ENCODE peak calls at places on chromosome 7, in six cellular contexts. H is retinal pigment epithelial cell, W is prostate gland, X is ELF-1, D is AG04450, E is non-pigmented ciliary epithelial cell. V is an unnamed sample.

GRCh38 chr7:102392332-102392731 is 3.8 kb upstream of the PRKRIP1 start:
- DNase-seq in H (no peak), W (no peak), X (no peak), D (no peak), E (no peak), V (no peak)

GRCh38 chr7:98569606-98570337 is 47.3 kb upstream of the NPTX2 start:
- DNase-seq in H (no peak), W (no peak), X (peak), D (no peak), E (no peak), V (no peak)

GRCh38 chr7:131302876-131303707 is 24.6 kb upstream of the MKLN1 start:
- DNase-seq in H (no peak), W (peak), X (peak), D (no peak), E (no peak), V (no peak)

GRCh38 chr7:45065031-45065995 is 23.5 kb downstream of the NACAD start:
- DNase-seq in H (no peak), W (no peak), X (no peak), D (no peak), E (no peak), V (no peak)

GRCh38 chr7:1709281-1709680 is 39.2 kb downstream of the ELFN1 start:
- DNase-seq in H (no peak), W (no peak), X (no peak), D (no peak), E (no peak), V (no peak)

GRCh38 chr7:55345292-55345691 is 19.8 kb upstream of the LANCL2 start:
- DNase-seq in H (no peak), W (no peak), X (peak), D (no peak), E (no peak), V (no peak)

GRCh38 chr7:120274482-120274881 is 1.5 kb downstream of the KCND2 start:
- DNase-seq in H (no peak), W (no peak), X (no peak), D (no peak), E (no peak), V (no peak)

GRCh38 chr7:90618880-90619279 is 22.8 kb downstream of the CDK14 start:
- DNase-seq in H (no peak), W (no peak), X (no peak), D (no peak), E (no peak), V (no peak)

GRCh38 chr7:143252002-143252401 is 11.2 kb upstream of the GSTK1 start:
- DNase-seq in H (no peak), W (no peak), X (no peak), D (no peak), E (no peak), V (no peak)

GRCh38 chr7:2927592-2927991 is 83.5 kb upstream of the GNA12 start:
- DNase-seq in H (no peak), W (no peak), X (no peak), D (no peak), E (no peak), V (no peak)

GRCh38 chr7:33444501-33444900 is 315.1 kb downstream of the BBS9 start:
- DNase-seq in H (peak), W (no peak), X (no peak), D (peak), E (no peak), V (no peak)

GRCh38 chr7:111266613-111267012 is 175.7 kb downstream of the LRRN3 start:
- DNase-seq in H (peak), W (no peak), X (no peak), D (peak), E (peak), V (no peak)

GRCh38 chr7:135706858-135707569 is 21.0 kb downstream of the SLC13A4 start:
- DNase-seq in H (no peak), W (no peak), X (no peak), D (no peak), E (no peak), V (no peak)

GRCh38 chr7:34322841-34323240 is 335.2 kb upstream of the NPSR1 start:
- DNase-seq in H (no peak), W (no peak), X (no peak), D (no peak), E (no peak), V (no peak)

GRCh38 chr7:131139462-131139861 is 188.2 kb upstream of the MKLN1 start:
- DNase-seq in H (no peak), W (no peak), X (no peak), D (no peak), E (no peak), V (no peak)

GRCh38 chr7:71363627-71364026 is 231.7 kb downstream of the GALNT17 start:
- DNase-seq in H (no peak), W (no peak), X (no peak), D (no peak), E (no peak), V (no peak)

GRCh38 chr7:150952331-150953050 is 25.6 kb downstream of the KCNH2 start:
- DNase-seq in H (no peak), W (no peak), X (no peak), D (no peak), E (no peak), V (no peak)

GRCh38 chr7:106535234-106536026 is 125.5 kb downstream of the CCDC71L start:
- DNase-seq in H (no peak), W (no peak), X (no peak), D (no peak), E (no peak), V (no peak)

GRCh38 chr7:80334908-80335307 is 177.0 kb downstream of the GNAT3 start:
- DNase-seq in H (no peak), W (no peak), X (no peak), D (no peak), E (no peak), V (no peak)

GRCh38 chr7:48337012-48337621 is 165.9 kb downstream of the ABCA13 start:
- DNase-seq in H (peak), W (no peak), X (peak), D (no peak), E (peak), V (no peak)

GRCh38 chr7:157047148-157047547 is 36.7 kb upstream of the MNX1 start:
- DNase-seq in H (no peak), W (no peak), X (no peak), D (no peak), E (no peak), V (no peak)